ENCODE peak calls at places on chromosomes 7 and 10, in nine cellular contexts. I is T-helper 1 cell; D is SK-MEL-5; H is left kidney; S is right cardiac atrium; Z is HCT116; U is stimulated activated CD4-positive, alpha-beta T cell treated with anti-CD3 and anti-CD28 coated beads, TNF-alpha, amount 100 ng/mL, for 48 hours; J is T-helper 9 cell; O is PC-9. K is an unnamed sample.

GRCh38 chr10:89702121-89702480 is 711 bp downstream of the KIF20B start:
- DNase-seq in I (peak), D (no peak), H (peak), S (no peak), Z (no peak), U (peak), J (peak), O (no peak), K (no peak)

GRCh38 chr7:95011156-95011928 is 103.9 kb downstream of the PPP1R9A start:
- DNase-seq in I (no peak), D (no peak), H (no peak), S (no peak), Z (no peak), U (no peak), J (no peak), O (peak), K (no peak)

GRCh38 chr10:24344279-24344678 is 135.3 kb downstream of the KIAA1217 start:
- DNase-seq in I (no peak), D (peak), H (no peak), S (no peak), Z (no peak), U (no peak), J (no peak), O (peak), K (no peak)

GRCh38 chr10:124388823-124389612 is 29.7 kb downstream of the OAT start:
- DNase-seq in I (peak), D (peak), H (peak), S (peak), Z (peak), U (peak), J (peak), O (peak), K (peak)

GRCh38 chr7:31108097-31108657 is 56.1 kb downstream of the ADCYAP1R1 start:
- DNase-seq in I (no peak), D (no peak), H (no peak), S (no peak), Z (no peak), U (no peak), J (no peak), O (no peak), K (no peak)

GRCh38 chr10:133453516-133454203 is at the start of gene SCART1:
- DNase-seq in I (peak), D (no peak), H (no peak), S (no peak), Z (no peak), U (no peak), J (no peak), O (no peak), K (peak)

GRCh38 chr10:98268694-98269386 is 846 bp upstream of the LOXL4 start:
- DNase-seq in I (no peak), D (no peak), H (peak), S (peak), Z (no peak), U (no peak), J (no peak), O (no peak), K (no peak)

GRCh38 chr7:130960208-130960988 is 226.4 kb upstream of the KLF14 start:
- DNase-seq in I (peak), D (peak), H (no peak), S (no peak), Z (peak), U (no peak), J (no peak), O (peak), K (no peak)

GRCh38 chr10:31102421-31102820 is 70.8 kb upstream of the ZNF438 start:
- DNase-seq in I (no peak), D (no peak), H (no peak), S (no peak), Z (no peak), U (no peak), J (no peak), O (no peak), K (no peak)

GRCh38 chr10:31952066-31952465 is 23.4 kb upstream of the ARHGAP12 start:
- DNase-seq in I (no peak), D (peak), H (no peak), S (no peak), Z (no peak), U (no peak), J (no peak), O (no peak), K (peak)

GRCh38 chr10:119138341-119139306 is 26.9 kb downstream of the SFXN4 start:
- DNase-seq in I (no peak), D (no peak), H (no peak), S (no peak), Z (no peak), U (no peak), J (no peak), O (no peak), K (no peak)

GRCh38 chr10:61992059-61992460 is 90.6 kb downstream of the ARID5B start:
- DNase-seq in I (peak), D (no peak), H (no peak), S (no peak), Z (no peak), U (no peak), J (no peak), O (no peak), K (no peak)

GRCh38 chr10:106189254-106189653 is 975.3 kb downstream of the SORCS1 start:
- DNase-seq in I (no peak), D (peak), H (peak), S (no peak), Z (no peak), U (no peak), J (no peak), O (no peak), K (no peak)